ENCODE peak calls at places on chromosomes 3 and 15, in seven cellular contexts. D is GM10248; Y is AG10803; I is heart right ventricle; N is WERI-Rb-1; S is Peyer's patch; J is CD4-positive, alpha-beta T cell. M is an unnamed sample.

GRCh38 chr3:185737740-185738680 is 86.8 kb downstream of the IGF2BP2 start:
- DNase-seq in D (no peak), Y (no peak), I (no peak), N (no peak), S (no peak), J (no peak), M (no peak)

GRCh38 chr3:187870360-187871203 is 125.3 kb upstream of the BCL6 start:
- DNase-seq in D (no peak), Y (no peak), I (no peak), N (no peak), S (no peak), J (no peak), M (no peak)

GRCh38 chr15:27956285-27956684 is 142.8 kb downstream of the OCA2 start:
- DNase-seq in D (no peak), Y (no peak), I (no peak), N (peak), S (peak), J (no peak), M (peak)

GRCh38 chr3:58102371-58102750 is 94.1 kb downstream of the FLNB start:
- DNase-seq in D (no peak), Y (no peak), I (no peak), N (no peak), S (no peak), J (no peak), M (no peak)

GRCh38 chr3:10594915-10595314 is 89.5 kb upstream of the ATP2B2 start:
- DNase-seq in D (peak), Y (peak), I (no peak), N (no peak), S (no peak), J (peak), M (peak)

GRCh38 chr3:194174980-194175379 is 39.0 kb downstream of the HES1 start:
- DNase-seq in D (no peak), Y (no peak), I (no peak), N (no peak), S (no peak), J (no peak), M (no peak)

GRCh38 chr3:5784656-5785055 is 597.1 kb downstream of the EDEM1 start:
- DNase-seq in D (no peak), Y (no peak), I (no peak), N (no peak), S (no peak), J (no peak), M (no peak)

GRCh38 chr3:37940242-37940908 is 50.2 kb upstream of the VILL start:
- DNase-seq in D (no peak), Y (peak), I (no peak), N (no peak), S (no peak), J (no peak), M (no peak)

GRCh38 chr3:170835346-170835745 is 34.6 kb downstream of the RPL22L1 start:
- DNase-seq in D (no peak), Y (no peak), I (no peak), N (no peak), S (no peak), J (no peak), M (peak)

GRCh38 chr3:13016083-13016725 is 57.0 kb downstream of the IQSEC1 start:
- DNase-seq in D (peak), Y (no peak), I (peak), N (no peak), S (peak), J (peak), M (no peak)

GRCh38 chr3:48983096-48983495 is 6.9 kb upstream of the P4HTM start:
- DNase-seq in D (no peak), Y (no peak), I (no peak), N (no peak), S (no peak), J (no peak), M (no peak)

GRCh38 chr3:31242026-31242455 is 290.7 kb upstream of the STT3B start:
- DNase-seq in D (no peak), Y (no peak), I (no peak), N (no peak), S (no peak), J (no peak), M (no peak)

GRCh38 chr3:55880357-55880756 is 393.3 kb upstream of the WNT5A start:
- DNase-seq in D (no peak), Y (no peak), I (no peak), N (no peak), S (no peak), J (no peak), M (no peak)

DNA sequence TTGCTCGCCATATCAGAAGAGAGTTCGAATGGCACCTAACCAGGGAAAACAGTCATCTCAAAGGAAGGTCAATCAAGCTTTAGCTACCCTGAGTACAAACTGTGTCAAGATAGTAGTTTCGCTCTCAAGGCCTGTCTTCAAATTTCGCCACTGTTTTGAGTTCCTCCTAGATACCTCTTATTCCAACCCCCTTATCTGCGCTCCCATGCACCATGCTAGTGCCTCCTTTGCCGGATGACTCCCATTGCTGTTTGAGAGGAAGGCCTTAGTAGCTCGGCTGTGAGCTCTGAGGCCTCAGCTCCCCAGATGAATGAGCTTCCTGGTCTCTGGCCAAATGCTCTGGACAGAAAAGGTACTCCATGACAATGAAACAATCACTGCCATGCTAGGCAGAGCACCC is 256.0 kb downstream of the ULK4 start:
- DNase-seq in D (no peak), Y (no peak), I (no peak), N (no peak), S (no peak), J (no peak), M (no peak)
- TF ChIP-seq CTCF in D (no peak), Y (no peak), I (no peak), N (no peak), S (no peak), J (no peak), M (no peak)

DNA sequence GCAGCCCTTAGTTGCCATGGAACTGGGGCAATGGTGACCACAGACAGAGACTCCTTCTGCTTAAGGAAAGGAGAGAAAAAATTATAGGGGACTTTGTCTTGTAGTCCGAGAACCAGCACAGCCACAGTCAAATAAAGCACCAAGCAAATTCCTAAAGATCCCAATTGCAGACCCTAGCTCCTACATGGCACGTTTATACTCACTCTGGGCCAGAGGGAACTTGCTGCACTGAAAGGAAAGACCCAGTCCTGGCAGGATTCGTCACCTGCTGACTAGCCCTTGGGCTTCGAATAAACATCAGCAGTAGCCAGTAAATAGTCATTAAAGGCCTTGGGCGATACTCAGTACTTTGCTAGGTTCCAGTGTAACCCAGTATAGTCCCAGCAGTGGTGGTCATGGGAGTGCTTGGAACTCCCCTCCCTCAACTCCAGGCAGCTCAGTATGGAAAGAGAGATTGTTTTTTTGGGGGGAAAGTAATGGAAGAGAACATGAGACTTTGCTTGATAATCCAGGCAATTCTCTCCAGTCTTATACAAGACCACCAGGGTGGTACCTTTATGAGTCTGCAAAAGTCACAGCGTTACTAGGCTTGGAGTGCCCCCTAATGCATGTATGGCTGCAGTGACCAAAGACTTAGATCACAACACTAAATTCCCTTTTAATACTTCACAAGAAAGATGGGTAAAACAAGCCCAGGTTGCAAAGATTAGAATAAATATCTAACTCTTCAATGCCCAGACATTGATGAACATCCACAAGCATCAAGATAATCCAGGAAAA is 66.4 kb upstream of the AGTR1 start:
- DNase-seq in D (no peak), Y (no peak), I (no peak), N (peak), S (no peak), J (no peak), M (peak)
- TF ChIP-seq CTCF in D (no peak), Y (peak), I (no peak), N (peak), S (no peak), J (no peak), M (peak)

DNA sequence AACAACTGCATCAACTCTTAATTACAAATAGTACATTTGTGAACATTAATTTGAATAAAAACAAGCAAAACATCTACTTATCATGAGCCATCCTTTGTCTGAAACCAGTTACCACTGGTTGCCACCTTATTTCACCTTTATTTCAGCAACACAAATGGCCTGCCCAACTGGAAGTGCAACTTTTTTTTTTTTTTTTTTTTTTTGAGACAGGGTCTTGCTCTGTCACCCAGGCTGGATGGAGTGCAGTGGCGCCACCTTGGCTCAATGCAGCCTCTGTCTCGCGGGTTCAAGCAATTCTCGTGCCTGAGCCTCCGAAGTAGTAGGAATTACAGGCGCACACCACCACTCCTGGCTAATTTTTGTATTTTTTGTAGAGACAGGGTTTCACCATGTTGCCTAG is 13.1 kb downstream of the WDR82 start:
- DNase-seq in D (no peak), Y (no peak), I (no peak), N (no peak), S (no peak), J (no peak), M (no peak)
- TF ChIP-seq CTCF in D (no peak), Y (no peak), I (no peak), N (no peak), S (no peak), J (no peak), M (no peak)

GRCh38 chr3:190696777-190697501 is 165.6 kb downstream of the GMNC start:
- DNase-seq in D (no peak), Y (peak), I (no peak), N (no peak), S (no peak), J (no peak), M (no peak)
- TF ChIP-seq CTCF in D (peak), Y (peak), I (peak), N (no peak), S (peak), J (no peak), M (peak)

DNA sequence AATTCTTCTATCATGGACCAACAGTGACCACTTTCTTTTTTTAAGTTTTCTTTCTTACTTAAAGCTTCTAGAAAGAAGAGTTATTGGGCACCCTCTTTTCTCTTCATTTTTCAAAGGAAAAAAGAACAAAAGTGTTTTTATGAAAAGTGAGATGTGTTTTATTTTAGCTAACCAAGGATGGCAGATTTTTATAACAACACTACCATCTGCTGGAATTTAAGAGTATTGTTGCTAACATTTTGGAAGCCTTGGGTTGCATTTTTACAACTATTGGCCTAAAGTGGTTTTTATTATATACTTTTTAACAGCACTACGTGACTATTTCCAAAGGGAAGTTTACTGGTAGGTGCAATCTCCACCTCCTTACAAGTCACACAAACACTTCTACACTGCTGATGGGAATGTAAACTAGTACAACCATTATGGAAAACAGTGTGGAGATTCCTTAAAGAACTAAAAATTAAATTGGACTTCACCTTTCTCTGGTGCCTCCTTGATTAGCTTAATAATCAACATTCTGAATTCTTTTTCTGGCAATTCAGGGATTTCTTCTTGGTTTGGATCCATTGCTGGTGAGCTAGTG is 237.7 kb upstream of the AGTR1 start:
- DNase-seq in D (peak), Y (peak), I (no peak), N (no peak), S (no peak), J (no peak), M (no peak)
- TF ChIP-seq CTCF in D (peak), Y (peak), I (peak), N (no peak), S (no peak), J (no peak), M (peak)

GRCh38 chr3:179853176-179853575 is 183.6 kb downstream of the PEX5L start:
- DNase-seq in D (peak), Y (peak), I (no peak), N (no peak), S (no peak), J (no peak), M (no peak)

DNA sequence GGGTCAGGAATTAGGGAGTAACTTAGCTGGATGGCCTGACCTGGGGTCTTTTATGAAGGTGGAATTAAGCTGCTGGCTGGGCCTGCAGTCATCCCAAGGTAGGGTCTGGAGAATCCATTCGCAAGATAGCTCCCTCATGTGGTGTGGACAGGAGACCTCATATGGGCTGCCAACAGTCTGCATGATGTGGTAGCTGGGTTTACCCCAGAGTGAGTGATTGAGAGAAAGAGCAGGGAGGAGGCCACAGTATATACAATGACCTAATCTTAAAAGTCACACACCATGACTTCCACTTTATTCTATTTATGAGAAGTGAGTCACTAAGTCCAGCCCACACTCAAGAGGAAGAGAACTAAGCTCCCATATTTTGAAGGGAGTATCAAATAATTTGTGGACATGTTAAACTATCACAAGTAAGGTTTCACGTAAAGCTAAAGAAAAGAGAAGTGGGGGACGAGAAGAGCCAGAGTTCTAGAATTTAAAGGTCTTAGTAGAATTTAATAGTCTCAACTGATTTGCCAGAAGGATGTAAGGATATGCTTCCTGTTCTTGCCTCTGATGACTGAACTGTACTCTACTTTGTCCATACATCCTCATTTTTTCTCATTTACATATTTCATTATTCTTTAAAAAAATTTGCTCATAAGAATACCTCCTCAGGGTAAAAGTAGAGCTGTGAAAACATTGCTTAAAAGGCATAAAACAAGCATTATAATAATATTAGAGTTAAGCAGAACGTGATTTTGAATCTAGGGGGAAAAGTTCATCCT is 184.4 kb downstream of the PEX5L start:
- DNase-seq in D (peak), Y (peak), I (no peak), N (no peak), S (no peak), J (no peak), M (no peak)
- TF ChIP-seq CTCF in D (peak), Y (no peak), I (no peak), N (peak), S (no peak), J (no peak), M (no peak)

GRCh38 chr3:131193671-131194291 is 167.1 kb downstream of the NEK11 start:
- DNase-seq in D (no peak), Y (peak), I (no peak), N (no peak), S (no peak), J (no peak), M (no peak)
- TF ChIP-seq CTCF in D (no peak), Y (peak), I (peak), N (peak), S (no peak), J (no peak), M (no peak)

GRCh38 chr15:82624008-82624407 is 23.2 kb downstream of the CPEB1 start:
- DNase-seq in D (no peak), Y (peak), I (no peak), N (no peak), S (no peak), J (no peak), M (no peak)

GRCh38 chr15:82624438-82624837 is 22.7 kb downstream of the CPEB1 start:
- DNase-seq in D (no peak), Y (no peak), I (no peak), N (no peak), S (no peak), J (no peak), M (no peak)

GRCh38 chr15:82625136-82625535 is 22.0 kb downstream of the CPEB1 start:
- DNase-seq in D (no peak), Y (peak), I (no peak), N (no peak), S (no peak), J (no peak), M (no peak)

GRCh38 chr15:82621970-82622369 is 25.2 kb downstream of the CPEB1 start:
- DNase-seq in D (no peak), Y (no peak), I (no peak), N (peak), S (no peak), J (no peak), M (no peak)
- TF ChIP-seq CTCF in D (no peak), Y (no peak), I (no peak), N (peak), S (no peak), J (no peak), M (no peak)

GRCh38 chr15:73237910-73238309 is 130.8 kb downstream of the HCN4 start:
- DNase-seq in D (no peak), Y (no peak), I (no peak), N (no peak), S (no peak), J (no peak), M (no peak)

GRCh38 chr15:73244333-73244732 is 124.4 kb downstream of the HCN4 start:
- DNase-seq in D (peak), Y (no peak), I (no peak), N (peak), S (no peak), J (no peak), M (no peak)

GRCh38 chr15:73240864-73241499 is 127.8 kb downstream of the HCN4 start:
- DNase-seq in D (peak), Y (peak), I (no peak), N (peak), S (peak), J (peak), M (peak)

DNA sequence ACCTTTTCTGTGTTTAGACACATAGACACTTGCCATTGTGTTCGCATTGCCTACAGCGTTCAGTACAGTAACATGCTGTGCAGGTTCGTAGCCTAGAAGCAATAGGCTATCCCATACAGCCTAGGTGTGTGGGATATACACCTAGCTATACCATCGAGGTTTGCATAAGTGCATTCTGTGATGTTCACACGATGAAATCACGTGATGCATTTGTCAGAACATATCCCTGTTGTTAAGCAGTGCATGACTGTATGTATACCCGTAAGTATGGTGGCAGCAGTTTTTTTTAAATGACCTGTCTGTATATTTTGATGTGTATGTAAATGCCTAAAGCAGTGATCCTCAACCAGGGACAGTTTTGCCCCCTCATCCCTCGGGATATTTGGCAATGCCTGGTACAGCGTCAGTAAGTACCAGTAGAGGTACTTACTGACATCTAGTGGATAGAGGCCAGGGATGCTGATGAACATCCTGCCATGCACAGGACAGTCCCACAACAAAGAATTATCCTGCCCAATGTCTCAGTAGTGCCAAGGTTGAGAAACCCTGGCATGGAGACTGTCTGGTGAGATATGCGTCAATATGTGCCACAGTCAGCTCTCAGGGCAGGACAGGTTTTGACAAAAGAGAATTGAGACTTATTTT is 129.1 kb downstream of the HCN4 start:
- DNase-seq in D (no peak), Y (no peak), I (no peak), N (peak), S (no peak), J (no peak), M (no peak)
- TF ChIP-seq CTCF in D (peak), Y (no peak), I (no peak), N (peak), S (no peak), J (no peak), M (no peak)